ENCODE peak calls at places on chromosomes 11 and 22, in four cellular contexts. One of them, this sample, is unnamed. For H3K4me1, the result is how much of the 10 kb centered on the place peaks cover.

GRCh38 chr11:67437082-67437821 is at the start of gene PTPRCAP:
- DNase-seq in PC-3: no peak
- DNase-seq in NT2/D1: no peak
- DNase-seq in colonic mucosa: no peak
- DNase-seq in this sample: no peak

GRCh38 chr11:19039409-19039808 is 21.1 kb downstream of the MRGPRX2 start:
- DNase-seq in PC-3: no peak
- DNase-seq in NT2/D1: no peak
- DNase-seq in colonic mucosa: no peak
- DNase-seq in this sample: no peak

GRCh38 chr22:50482107-50483074 is 1.0 kb downstream of the ADM2 start:
- DNase-seq in PC-3: no peak
- DNase-seq in NT2/D1: no peak
- DNase-seq in colonic mucosa: no peak
- DNase-seq in this sample: no peak

GRCh38 chr22:38489561-38490133 is 16.5 kb downstream of the DDX17 start:
- DNase-seq in PC-3: no peak
- DNase-seq in NT2/D1: no peak
- DNase-seq in colonic mucosa: no peak
- DNase-seq in this sample: no peak

GRCh38 chr11:97702948-97703347 is 1313.1 kb downstream of the JRKL start:
- DNase-seq in PC-3: no peak
- DNase-seq in NT2/D1: no peak
- DNase-seq in colonic mucosa: no peak
- DNase-seq in this sample: no peak

GRCh38 chr11:57566035-57566504 is 1.4 kb downstream of the UBE2L6 start:
- DNase-seq in PC-3: peak
- DNase-seq in NT2/D1: no peak
- DNase-seq in colonic mucosa: peak
- DNase-seq in this sample: no peak

GRCh38 chr11:20021771-20022362 is 138.4 kb downstream of the DBX1 start:
- DNase-seq in PC-3: no peak
- DNase-seq in NT2/D1: no peak
- DNase-seq in colonic mucosa: no peak
- DNase-seq in this sample: no peak

GRCh38 chr11:76808158-76808557 is 25.0 kb downstream of the TSKU start:
- DNase-seq in PC-3: no peak
- DNase-seq in NT2/D1: no peak
- DNase-seq in colonic mucosa: peak
- DNase-seq in this sample: no peak

GRCh38 chr22:48795664-48796063 is 1032.0 kb downstream of the BRD1 start:
- DNase-seq in PC-3: no peak
- DNase-seq in NT2/D1: no peak
- DNase-seq in colonic mucosa: no peak
- DNase-seq in this sample: no peak

GRCh38 chr11:107591098-107591445 is at the start of gene ELMOD1:
- DNase-seq in PC-3: peak
- DNase-seq in NT2/D1: no peak
- DNase-seq in colonic mucosa: peak
- DNase-seq in this sample: no peak

GRCh38 chr11:128691802-128692749 is 1.8 kb upstream of the FLI1 start:
- DNase-seq in PC-3: no peak
- DNase-seq in NT2/D1: no peak
- DNase-seq in colonic mucosa: no peak
- DNase-seq in this sample: no peak

GRCh38 chr11:10742460-10743208 is 8.4 kb upstream of the CTR9 start:
- DNase-seq in PC-3: peak
- DNase-seq in NT2/D1: no peak
- DNase-seq in colonic mucosa: peak
- DNase-seq in this sample: no peak

GRCh38 chr11:50032574-50032973 is at the start of gene OR4C45:
- DNase-seq in PC-3: no peak
- DNase-seq in NT2/D1: no peak
- DNase-seq in colonic mucosa: no peak
- DNase-seq in this sample: no peak

GRCh38 chr11:121385693-121386092 is 66.4 kb upstream of the SORL1 start:
- DNase-seq in PC-3: no peak
- DNase-seq in NT2/D1: no peak
- DNase-seq in colonic mucosa: no peak
- DNase-seq in this sample: no peak

GRCh38 chr11:119149371-119150275 is 771 bp downstream of the ABCG4 start:
- DNase-seq in PC-3: no peak
- DNase-seq in NT2/D1: no peak
- DNase-seq in colonic mucosa: no peak
- DNase-seq in this sample: no peak

GRCh38 chr11:56917708-56918450 is 70.8 kb upstream of the OR5AK2 start:
- DNase-seq in PC-3: no peak
- DNase-seq in NT2/D1: no peak
- DNase-seq in colonic mucosa: no peak
- DNase-seq in this sample: no peak

GRCh38 chr11:115539844-115540243 is 35.6 kb upstream of the CADM1 start:
- DNase-seq in PC-3: no peak
- DNase-seq in NT2/D1: no peak
- DNase-seq in colonic mucosa: no peak
- DNase-seq in this sample: no peak

GRCh38 chr11:64406221-64406946 is 47.4 kb downstream of the RPS6KA4 start:
- DNase-seq in PC-3: no peak
- DNase-seq in NT2/D1: no peak
- DNase-seq in colonic mucosa: peak
- DNase-seq in this sample: no peak

GRCh38 chr22:29947410-29948387 is 64.7 kb downstream of the MTMR3 start:
- DNase-seq in PC-3: no peak
- DNase-seq in NT2/D1: no peak
- DNase-seq in colonic mucosa: no peak
- DNase-seq in this sample: no peak

GRCh38 chr11:128927108-128927461 is 15.6 kb downstream of the TP53AIP1 start:
- DNase-seq in PC-3: no peak
- DNase-seq in NT2/D1: no peak
- DNase-seq in colonic mucosa: no peak
- DNase-seq in this sample: no peak

GRCh38 chr11:62400760-62401159 is 18.1 kb upstream of the SCGB1A1 start:
- DNase-seq in PC-3: no peak
- DNase-seq in NT2/D1: no peak
- DNase-seq in colonic mucosa: peak
- DNase-seq in this sample: no peak

GRCh38 chr11:110519816-110520215 is 90.1 kb downstream of the FDX1 start:
- DNase-seq in PC-3: no peak
- DNase-seq in NT2/D1: no peak
- DNase-seq in colonic mucosa: no peak
- DNase-seq in this sample: no peak

GRCh38 chr11:44404736-44405395 is 94.9 kb upstream of the ALX4 start:
- DNase-seq in PC-3: no peak
- DNase-seq in NT2/D1: no peak
- DNase-seq in colonic mucosa: no peak
- DNase-seq in this sample: no peak

GRCh38 chr11:131165036-131165435 is 205.4 kb upstream of the NTM start:
- DNase-seq in PC-3: no peak
- DNase-seq in NT2/D1: no peak
- DNase-seq in colonic mucosa: no peak
- DNase-seq in this sample: no peak

DNA sequence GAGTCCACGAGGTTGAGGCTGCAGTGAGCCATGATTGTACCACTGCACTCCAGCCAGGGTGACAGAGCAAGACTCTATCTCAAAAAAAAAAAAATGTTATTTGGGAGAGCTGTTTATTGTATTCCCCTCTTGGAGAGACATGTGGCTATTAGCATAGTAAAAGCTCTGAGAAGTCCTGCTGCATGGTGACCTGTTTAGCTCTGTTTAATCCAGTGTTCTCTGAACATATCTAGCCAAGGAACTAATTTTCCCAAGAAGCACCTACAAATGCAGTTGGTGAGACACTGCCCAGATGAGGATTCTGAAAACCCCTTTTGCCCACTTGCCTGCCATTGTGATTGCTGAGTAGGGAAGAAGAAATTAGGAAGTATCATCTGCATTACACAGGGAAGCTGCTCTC is 15.6 kb downstream of the TIMP3 start:
- DNase-seq in PC-3: no peak
- DNase-seq in NT2/D1: no peak
- DNase-seq in colonic mucosa: no peak
- DNase-seq in this sample: no peak
- H3K4me1 ChIP-seq in PC-3: under half
- H3K4me1 ChIP-seq in NT2/D1: under half
- H3K4me1 ChIP-seq in colonic mucosa: under half
- H3K4me1 ChIP-seq in this sample: under half

DNA sequence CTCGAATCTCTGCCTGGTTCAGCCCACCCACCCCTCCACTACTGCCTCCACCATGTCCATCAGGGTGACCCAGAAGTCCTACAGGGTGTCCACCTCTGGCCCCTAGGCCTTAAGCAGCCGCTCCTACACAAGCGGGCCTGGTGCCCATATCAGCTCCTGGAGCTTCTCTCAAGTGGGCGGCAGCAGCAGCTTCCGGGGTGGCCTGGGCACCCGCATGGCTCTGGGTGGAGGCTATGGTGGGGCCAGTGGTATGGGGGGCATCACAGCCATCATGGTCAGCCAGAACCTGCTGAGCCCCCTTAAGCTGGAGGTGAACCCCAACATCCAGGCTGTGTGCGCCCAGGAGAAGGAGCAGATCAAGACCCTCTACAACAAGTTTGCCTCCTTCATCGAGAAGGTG is 3.0 kb upstream of the SCUBE2 start:
- DNase-seq in PC-3: no peak
- DNase-seq in NT2/D1: no peak
- DNase-seq in colonic mucosa: no peak
- DNase-seq in this sample: no peak
- H3K4me1 ChIP-seq in PC-3: under half
- H3K4me1 ChIP-seq in NT2/D1: under half
- H3K4me1 ChIP-seq in colonic mucosa: under half
- H3K4me1 ChIP-seq in this sample: under half

GRCh38 chr11:73338279-73338678 is 30.2 kb downstream of the ARHGEF17 start:
- DNase-seq in PC-3: no peak
- DNase-seq in NT2/D1: no peak
- DNase-seq in colonic mucosa: no peak
- DNase-seq in this sample: no peak
- H3K4me1 ChIP-seq in PC-3: under half
- H3K4me1 ChIP-seq in NT2/D1: under half
- H3K4me1 ChIP-seq in colonic mucosa: under half
- H3K4me1 ChIP-seq in this sample: under half

DNA sequence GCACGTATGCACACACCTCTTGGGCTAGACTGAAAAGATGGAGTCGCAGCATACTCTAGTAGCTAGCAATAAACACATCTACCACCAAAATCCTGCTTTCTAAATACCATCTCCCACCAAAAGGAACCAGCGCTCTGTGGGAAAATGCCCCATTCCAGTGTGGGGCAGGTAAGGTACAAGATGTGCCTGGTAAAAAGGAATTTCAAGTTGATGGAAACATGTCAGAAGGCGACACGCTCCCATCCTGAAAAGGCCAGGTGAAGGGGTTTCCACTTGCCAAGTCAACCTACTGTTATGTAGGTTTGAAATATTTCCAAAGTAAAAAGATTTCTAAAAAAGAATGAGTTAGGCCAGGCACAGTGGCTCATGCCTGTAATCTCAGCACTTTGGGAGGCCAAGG is 8.8 kb downstream of the DGCR2 start:
- DNase-seq in PC-3: no peak
- DNase-seq in NT2/D1: no peak
- DNase-seq in colonic mucosa: no peak
- DNase-seq in this sample: no peak
- H3K4me1 ChIP-seq in PC-3: under half
- H3K4me1 ChIP-seq in NT2/D1: under half
- H3K4me1 ChIP-seq in colonic mucosa: under half
- H3K4me1 ChIP-seq in this sample: under half

GRCh38 chr11:8914661-8915018 is 3.7 kb downstream of the AKIP1 start:
- DNase-seq in PC-3: no peak
- DNase-seq in NT2/D1: no peak
- DNase-seq in colonic mucosa: no peak
- DNase-seq in this sample: no peak
- H3K4me1 ChIP-seq in PC-3: under half
- H3K4me1 ChIP-seq in NT2/D1: under half
- H3K4me1 ChIP-seq in colonic mucosa: under half
- H3K4me1 ChIP-seq in this sample: under half

GRCh38 chr11:114315749-114316368 is 19.7 kb downstream of the NNMT start:
- DNase-seq in PC-3: peak
- DNase-seq in NT2/D1: no peak
- DNase-seq in colonic mucosa: peak
- DNase-seq in this sample: no peak
- H3K4me1 ChIP-seq in PC-3: under half
- H3K4me1 ChIP-seq in NT2/D1: under half
- H3K4me1 ChIP-seq in colonic mucosa: under half
- H3K4me1 ChIP-seq in this sample: under half

GRCh38 chr11:96309001-96309642 is 33.9 kb downstream of the MAML2 start:
- DNase-seq in PC-3: peak
- DNase-seq in NT2/D1: no peak
- DNase-seq in colonic mucosa: no peak
- DNase-seq in this sample: no peak
- H3K4me1 ChIP-seq in PC-3: half or more
- H3K4me1 ChIP-seq in NT2/D1: under half
- H3K4me1 ChIP-seq in colonic mucosa: under half
- H3K4me1 ChIP-seq in this sample: under half

DNA sequence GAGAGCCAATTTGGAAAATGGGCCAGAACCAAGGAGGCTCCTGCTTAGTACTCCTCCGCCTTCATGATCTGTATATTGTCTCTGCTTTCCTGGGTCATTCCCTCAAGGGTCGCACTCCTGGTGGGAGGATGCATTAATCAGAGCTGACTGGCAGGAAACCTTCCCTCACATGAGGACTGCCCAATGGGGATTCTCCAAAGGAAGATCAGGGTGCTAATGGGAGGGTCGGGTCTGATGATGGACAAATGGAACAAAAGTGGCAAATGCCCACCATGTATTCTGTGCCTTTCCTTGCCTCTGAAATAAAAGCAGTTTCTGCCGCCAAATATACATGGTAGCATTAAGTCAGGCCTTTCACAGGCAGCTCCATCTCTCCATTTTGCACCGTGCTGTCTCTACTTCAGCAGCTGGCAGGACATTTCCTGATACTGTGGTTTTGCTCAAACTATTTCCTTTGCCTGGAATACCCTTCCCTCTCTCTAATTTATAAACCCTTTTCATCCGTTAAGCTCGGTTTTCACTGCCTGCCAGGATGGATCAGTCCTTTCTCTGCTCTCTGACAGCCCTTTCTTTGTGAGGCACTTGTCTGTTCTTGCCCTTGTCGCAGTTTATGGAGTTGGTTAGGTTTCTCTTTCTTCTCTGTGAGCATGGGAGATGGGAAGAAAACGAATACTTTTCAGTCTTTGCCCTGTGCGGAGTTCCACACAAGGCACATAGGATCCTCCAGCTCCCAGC is 13.5 kb downstream of the SREBF2 start:
- DNase-seq in PC-3: no peak
- DNase-seq in NT2/D1: no peak
- DNase-seq in colonic mucosa: no peak
- DNase-seq in this sample: no peak
- H3K4me1 ChIP-seq in PC-3: under half
- H3K4me1 ChIP-seq in NT2/D1: under half
- H3K4me1 ChIP-seq in colonic mucosa: under half
- H3K4me1 ChIP-seq in this sample: under half

This sample was measured in iPS DF 6.9.